ENCODE peak calls at places on chromosomes 11 and 22, in five cellular contexts. K, U, F, L and N are unnamed samples.

GRCh38 chr22:26903030-26903856 is 245.9 kb downstream of the MIAT start:
- DNase-seq in K (no peak), U (no peak), F (no peak), L (peak; percentile 31), N (no peak)

GRCh38 chr11:77039491-77040400 is 5.5 kb downstream of the B3GNT6 start:
- DNase-seq in K (no peak), U (no peak), F (no peak), L (peak; percentile 65), N (no peak)

GRCh38 chr11:1054143-1055108 is 17.9 kb upstream of the MUC6 start:
- DNase-seq in K (no peak), U (no peak), F (peak; percentile 17), L (no peak), N (no peak)

GRCh38 chr11:63961608-63962412 is 12.6 kb upstream of the COX8A start:
- DNase-seq in K (no peak), U (no peak), F (no peak), L (no peak), N (no peak)

GRCh38 chr11:135027461-135027860 is 615.4 kb upstream of the B3GAT1 start:
- DNase-seq in K (no peak), U (no peak), F (peak; percentile 37), L (no peak), N (no peak)

GRCh38 chr11:72740562-72741428 is 11.4 kb downstream of the ARAP1 start:
- DNase-seq in K (no peak), U (no peak), F (peak; percentile 18), L (no peak), N (no peak)

GRCh38 chr11:115078461-115079438 is 400.4 kb downstream of the NXPE2 start:
- DNase-seq in K (no peak), U (no peak), F (no peak), L (no peak), N (no peak)

GRCh38 chr11:116808262-116809175 is 14.6 kb downstream of the APOA4 start:
- DNase-seq in K (no peak), U (no peak), F (no peak), L (no peak), N (no peak)

GRCh38 chr22:20607157-20607907 is 99.9 kb downstream of the MED15 start:
- DNase-seq in K (no peak), U (no peak), F (no peak), L (peak; percentile 58), N (no peak)

GRCh38 chr11:3155691-3156258 is 9.3 kb downstream of the OSBPL5 start:
- DNase-seq in K (no peak), U (no peak), F (peak; percentile 22), L (peak; percentile 19), N (no peak)